ENCODE peak calls at places on chromosomes 13 and 19, in ten cellular contexts. S is heart right ventricle, U is fibroblast of villous mesenchyme, P is stomach, L is A549, K is HL-60, F is endodermal cell, B is AG09309, G is uterus, X is Caco-2. T is an unnamed sample.

GRCh38 chr13:87919956-87920355 is 248.8 kb downstream of the SLITRK5 start:
- DNase-seq in F (no peak), L (no peak), B (no peak), U (no peak), K (no peak), X (no peak), S (no peak), P (no peak), G (no peak), T (no peak)

GRCh38 chr19:8111376-8111775 is 38.0 kb downstream of the FBN3 start:
- DNase-seq in K (no peak), F (no peak), P (no peak), G (no peak), L (no peak), U (no peak), S (no peak), B (no peak), X (no peak), T (no peak)

GRCh38 chr19:12543855-12544254 is 7.4 kb downstream of the ZNF564 start:
- DNase-seq in X (no peak), L (no peak), U (peak; percentile 19), B (no peak), K (no peak), G (no peak), F (no peak), P (no peak), S (no peak), T (no peak)

GRCh38 chr13:98525452-98525851 is 51.5 kb downstream of the STK24 start:
- DNase-seq in B (no peak), L (no peak), S (no peak), X (no peak), K (no peak), U (no peak), P (no peak), F (no peak), G (no peak), T (no peak)

GRCh38 chr13:33292712-33293111 is 7.2 kb upstream of the STARD13 start:
- DNase-seq in G (no peak), L (no peak), F (no peak), K (no peak), B (no peak), P (no peak), S (no peak), U (no peak), X (no peak), T (no peak)

GRCh38 chr19:46015080-46015960 is 7.5 kb downstream of the PGLYRP1 start:
- DNase-seq in S (peak; percentile 54), G (peak; percentile 46), X (peak; percentile 87), F (peak; percentile 97), K (no peak), L (peak; percentile 82), P (peak; percentile 90), B (no peak), U (peak; percentile 7), T (no peak)

GRCh38 chr19:30719991-30720329 is 347.8 kb downstream of the ZNF536 start:
- DNase-seq in K (no peak), B (no peak), L (no peak), G (peak; percentile 31), S (peak; percentile 39), U (no peak), F (peak; percentile 70), X (no peak), P (no peak), T (no peak)

GRCh38 chr19:45716314-45717130 is 14.2 kb downstream of the FBXO46 start:
- DNase-seq in K (no peak), F (peak; percentile 66), P (no peak), X (peak; percentile 67), G (peak; percentile 22), S (no peak), B (no peak), U (peak; percentile 18), L (peak; percentile 36), T (peak; percentile 32)

GRCh38 chr19:40702337-40703012 is 12.0 kb upstream of the NUMBL start:
- DNase-seq in U (peak; percentile 45), X (no peak), G (peak; percentile 59), S (peak; percentile 59), B (no peak), K (no peak), L (peak; percentile 84), P (peak; percentile 74), F (peak; percentile 92), T (peak; percentile 36)

GRCh38 chr19:51139299-51140018 is 2.6 kb upstream of the SIGLEC7 start:
- DNase-seq in S (no peak), B (no peak), G (no peak), L (no peak), K (peak; percentile 78), U (no peak), F (peak; percentile 10), P (no peak), X (no peak), T (no peak)

GRCh38 chr19:50547385-50548190 is 20.6 kb downstream of the LRRC4B start:
- DNase-seq in B (no peak), X (no peak), P (no peak), G (no peak), F (peak; percentile 47), L (no peak), K (no peak), S (no peak), U (no peak), T (no peak)

GRCh38 chr13:90839061-90839460 is 508.4 kb upstream of the MIR17HG start:
- DNase-seq in P (no peak), S (no peak), B (no peak), F (no peak), L (peak; percentile 55), G (no peak), K (no peak), X (peak; percentile 94), U (no peak), T (no peak)

GRCh38 chr19:58196911-58197616 is 14.2 kb downstream of the ZNF274 start:
- DNase-seq in F (no peak), U (peak; percentile 37), X (no peak), G (no peak), S (no peak), P (no peak), L (peak; percentile 62), K (peak; percentile 40), B (no peak), T (peak; percentile 41)
- H3K4me3 ChIP-seq in F (peak overlapping the region; percentile 75), U (no peak overlapping the region), X (no peak overlapping the region), G (no peak overlapping the region), S (no peak overlapping the region), P (no peak overlapping the region), L (no peak overlapping the region), K (no peak overlapping the region), B (no peak overlapping the region), T (no peak overlapping the region)

GRCh38 chr13:102773441-102774209 is at the start of gene TEX30:
- DNase-seq in G (peak; percentile 84), S (peak; percentile 89), X (peak; percentile 87), K (peak; percentile 60), F (peak; percentile 93), P (peak; percentile 87), B (peak; percentile 13), U (peak; percentile 81), L (peak; percentile 80), T (peak; percentile 75)
- TF ChIP-seq CTCF in G (peak; percentile 34), S (peak; percentile 16), X (no peak), K (no peak), F (peak; percentile 22), P (no peak), B (no peak), U (no peak), L (no peak), T (peak; percentile 7)

GRCh38 chr19:17952041-17952976 is 14.6 kb upstream of the KCNN1 start:
- DNase-seq in B (no peak), L (no peak), P (no peak), F (peak; percentile 68), K (no peak), U (no peak), G (no peak), X (no peak), S (no peak), T (no peak)

GRCh38 chr19:17951151-17952040 is 15.5 kb upstream of the KCNN1 start:
- DNase-seq in F (peak; percentile 68), S (no peak), U (no peak), K (no peak), P (no peak), X (no peak), L (no peak), G (no peak), B (no peak), T (no peak)

GRCh38 chr19:17948967-17949930 is 16.4 kb downstream of the CCDC124 start:
- DNase-seq in S (no peak), F (peak; percentile 67), X (no peak), G (no peak), K (no peak), U (no peak), B (no peak), P (no peak), L (no peak), T (no peak)

GRCh38 chr19:17949956-17950309 is 17.0 kb upstream of the KCNN1 start:
- DNase-seq in S (no peak), P (no peak), F (peak; percentile 86), U (no peak), X (no peak), K (no peak), B (no peak), L (no peak), G (no peak), T (no peak)

DNA sequence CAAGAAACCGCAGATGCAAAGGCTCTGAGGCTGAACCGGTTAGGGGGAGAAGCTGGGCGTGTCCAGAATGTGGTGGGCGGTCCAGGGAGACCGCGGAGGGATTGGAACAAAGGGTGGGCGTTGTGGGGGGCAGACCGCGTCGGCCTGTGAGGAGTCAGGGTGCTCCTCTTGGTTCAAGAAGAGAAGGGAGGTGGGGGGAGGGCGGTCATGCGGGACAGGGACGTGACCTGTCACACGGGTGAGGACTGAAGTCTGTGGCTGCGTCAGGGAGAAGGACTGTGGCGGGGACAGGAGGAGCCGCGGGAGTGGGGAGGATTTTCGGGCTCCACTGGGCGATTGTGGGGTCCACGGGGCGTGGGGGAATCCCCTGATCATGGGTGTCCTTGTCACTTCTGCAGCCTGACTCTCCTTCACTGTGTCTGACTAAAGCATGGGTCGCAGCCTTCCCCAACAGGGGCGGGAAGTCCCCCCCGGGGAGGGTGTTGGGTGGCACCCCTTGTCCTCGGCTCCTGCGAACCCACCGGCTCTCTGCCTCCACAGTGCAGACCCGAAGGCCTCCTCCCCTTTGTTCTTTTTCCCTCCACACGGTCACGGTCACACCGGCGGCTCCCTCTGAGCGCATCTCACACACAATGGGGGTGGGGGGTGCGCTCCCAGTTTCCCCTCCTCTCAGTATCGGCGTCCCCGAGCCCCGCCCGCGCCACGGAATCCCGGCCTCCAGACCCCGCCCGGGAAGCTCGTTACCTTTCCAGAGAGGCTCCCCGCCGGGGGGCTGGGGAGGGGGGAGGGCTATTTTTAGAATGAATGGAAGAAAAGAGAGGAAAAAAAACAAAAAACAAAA is 16.4 kb upstream of the KCNN1 start:
- DNase-seq in P (no peak), L (no peak), B (no peak), X (no peak), G (no peak), K (no peak), S (no peak), U (no peak), F (peak; percentile 71), T (no peak)
- H3K4me3 ChIP-seq in P (no peak overlapping the region), L (peak overlapping the region; percentile 41), B (no peak overlapping the region), X (peak overlapping the region; percentile 24), G (no peak overlapping the region), K (no peak overlapping the region), S (no peak overlapping the region), U (no peak overlapping the region), F (peak overlapping the region; percentile 74), T (no peak overlapping the region)

DNA sequence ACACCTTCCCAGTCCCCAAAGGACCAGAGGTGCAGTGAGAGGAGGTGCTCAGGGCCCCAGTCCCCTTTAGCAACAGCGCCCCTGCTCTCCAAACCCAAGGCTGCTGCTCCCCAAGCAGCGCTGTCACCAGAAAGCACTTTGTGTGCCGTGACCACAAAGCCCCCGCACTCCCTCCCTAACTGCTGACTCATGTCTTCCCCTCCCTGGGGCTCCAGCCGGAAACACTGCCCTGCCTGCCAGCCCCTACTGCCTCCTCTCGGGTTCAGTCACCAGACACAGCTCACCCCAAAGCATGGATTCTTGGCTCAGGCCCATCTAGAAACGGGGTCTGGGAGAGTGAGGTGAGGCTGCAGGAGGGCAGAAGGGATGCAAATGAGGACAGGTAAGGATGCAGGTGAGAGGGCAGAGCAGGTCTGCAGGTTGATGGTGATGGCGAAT is 4.9 kb upstream of the TNFSF14 start:
- DNase-seq in G (peak; percentile 34), P (peak; percentile 59), S (peak; percentile 47), U (peak; percentile 17), X (no peak), B (no peak), L (peak; percentile 35), F (peak; percentile 87), K (peak; percentile 86), T (peak; percentile 54)
- TF ChIP-seq CTCF in G (no peak), P (no peak), S (no peak), U (no peak), X (no peak), B (no peak), L (no peak), F (no peak), K (peak; percentile 3), T (no peak)